ENCODE peak calls at places on chromosomes 13 and 19, in nine cellular contexts. V, C, P, T, H, X, L, F and A are unnamed samples.

GRCh38 chr19:10226376-10227214 is 4.5 kb downstream of the S1PR2 start:
- DNase-seq in V (no peak), C (no peak), H (peak), T (no peak), X (no peak), L (no peak), F (no peak), P (no peak), A (peak)

GRCh38 chr19:14182481-14182880 is 23.5 kb downstream of the ADGRL1 start:
- DNase-seq in C (no peak), L (no peak), X (no peak), P (no peak), F (no peak), H (no peak), V (peak), T (no peak), A (no peak)

GRCh38 chr19:6270076-6270745 is 9.6 kb downstream of the MLLT1 start:
- DNase-seq in L (no peak), T (no peak), C (no peak), V (peak), F (no peak), H (no peak), X (no peak), P (no peak), A (no peak)

GRCh38 chr13:84230568-84230967 is 348.3 kb upstream of the SLITRK1 start:
- DNase-seq in C (no peak), X (no peak), V (no peak), L (no peak), H (no peak), F (no peak), P (no peak), T (no peak), A (no peak)

GRCh38 chr13:21022056-21022693 is 39.2 kb downstream of the LATS2 start:
- DNase-seq in T (no peak), C (no peak), V (no peak), F (no peak), H (no peak), X (no peak), P (no peak), L (no peak), A (no peak)

GRCh38 chr13:61128850-61129645 is 286.6 kb downstream of the PCDH20 start:
- DNase-seq in H (peak), F (no peak), T (no peak), L (no peak), C (no peak), X (no peak), P (no peak), V (no peak), A (no peak)

GRCh38 chr13:50129065-50129922 is 114.0 kb downstream of the KCNRG start:
- DNase-seq in X (no peak), V (no peak), P (no peak), H (no peak), F (no peak), T (no peak), L (no peak), C (no peak), A (no peak)

GRCh38 chr13:44748439-44748838 is 172.3 kb upstream of the TSC22D1 start:
- DNase-seq in T (no peak), C (no peak), V (no peak), H (no peak), X (no peak), L (no peak), F (no peak), P (no peak), A (no peak)

GRCh38 chr19:1046117-1046626 is 6.3 kb downstream of the ABCA7 start:
- DNase-seq in V (no peak), P (no peak), H (no peak), L (no peak), X (no peak), F (no peak), C (no peak), T (no peak), A (no peak)

GRCh38 chr19:11256189-11256588 is 6.1 kb downstream of the DOCK6 start:
- DNase-seq in L (peak), H (no peak), P (no peak), C (no peak), V (no peak), F (no peak), T (no peak), X (no peak), A (no peak)

GRCh38 chr19:57075125-57075524 is 44.7 kb upstream of the USP29 start:
- DNase-seq in L (no peak), X (no peak), P (no peak), H (no peak), F (no peak), T (no peak), C (no peak), V (no peak), A (no peak)